ENCODE peak calls at places on chromosomes 7 and 10, in seven cellular contexts. M is SJSA1, J is activated T-cell treated with anti-CD3 and anti-CD28 coated beads for 48 hours, C is M059J, W is left cardiac atrium, B is mesendoderm, F is ovary. K is an unnamed sample.

GRCh38 chr7:105656922-105657521 is 75.7 kb upstream of the EFCAB10 start:
- DNase-seq in M (no peak), J (peak), C (peak), W (no peak), B (peak), F (no peak), K (peak)

GRCh38 chr10:95431900-95432342 is 129.2 kb downstream of the SORBS1 start:
- DNase-seq in M (no peak), J (no peak), C (peak), W (no peak), B (no peak), F (no peak), K (peak)

GRCh38 chr7:128921866-128922440 is 11.4 kb upstream of the KCP start:
- DNase-seq in M (no peak), J (no peak), C (no peak), W (no peak), B (no peak), F (no peak), K (peak)

GRCh38 chr7:12951397-12951801 is 264.0 kb downstream of the ARL4A start:
- DNase-seq in M (no peak), J (no peak), C (peak), W (no peak), B (peak), F (no peak), K (no peak)

GRCh38 chr10:121518321-121518720 is 79.9 kb downstream of the FGFR2 start:
- DNase-seq in M (no peak), J (no peak), C (no peak), W (no peak), B (no peak), F (no peak), K (no peak)

GRCh38 chr7:101124376-101125056 is 2.4 kb upstream of the SERPINE1 start:
- DNase-seq in M (peak), J (no peak), C (peak), W (no peak), B (peak), F (no peak), K (peak)

GRCh38 chr10:64535131-64535867 is 1014.1 kb downstream of the REEP3 start:
- DNase-seq in M (no peak), J (no peak), C (no peak), W (no peak), B (peak), F (no peak), K (no peak)

GRCh38 chr10:12430406-12430982 is 81.1 kb downstream of the CAMK1D start:
- DNase-seq in M (no peak), J (no peak), C (no peak), W (no peak), B (no peak), F (no peak), K (no peak)

GRCh38 chr7:42414961-42415505 is 178.0 kb upstream of the GLI3 start:
- DNase-seq in M (no peak), J (no peak), C (peak), W (no peak), B (no peak), F (no peak), K (no peak)

GRCh38 chr7:1027285-1028043 is 16.9 kb upstream of the GPR146 start:
- DNase-seq in M (no peak), J (no peak), C (peak), W (no peak), B (peak), F (peak), K (no peak)

K was measured in islet precursor cell.